ENCODE peak calls at places on chromosomes 5 and 9, in four cellular contexts. One of them, this sample, is unnamed.

GRCh38 chr5:157956271-157956885 is 97.4 kb upstream of the CLINT1 start:
- ATAC-seq in RWPE2: no peak
- ATAC-seq in CD8-positive, alpha-beta T cell: no peak
- ATAC-seq in psoas muscle: no peak
- ATAC-seq in this sample: peak; percentile 46

GRCh38 chr5:89279458-89280036 is 396.6 kb upstream of the MEF2C start:
- ATAC-seq in RWPE2: no peak
- ATAC-seq in CD8-positive, alpha-beta T cell: no peak
- ATAC-seq in psoas muscle: no peak
- ATAC-seq in this sample: no peak

GRCh38 chr5:177552839-177553455 is 1.4 kb downstream of the FAM193B start:
- ATAC-seq in RWPE2: peak; percentile 37
- ATAC-seq in CD8-positive, alpha-beta T cell: no peak
- ATAC-seq in psoas muscle: no peak
- ATAC-seq in this sample: no peak

GRCh38 chr9:134050726-134051125 is 17.1 kb downstream of the BRD3 start:
- ATAC-seq in RWPE2: no peak
- ATAC-seq in CD8-positive, alpha-beta T cell: no peak
- ATAC-seq in psoas muscle: no peak
- ATAC-seq in this sample: no peak

GRCh38 chr5:10856646-10857332 is 95.8 kb upstream of the DAP start:
- ATAC-seq in RWPE2: peak; percentile 46
- ATAC-seq in CD8-positive, alpha-beta T cell: no peak
- ATAC-seq in psoas muscle: no peak
- ATAC-seq in this sample: no peak

GRCh38 chr9:121359358-121360294 is 10.4 kb downstream of the STOM start:
- ATAC-seq in RWPE2: no peak
- ATAC-seq in CD8-positive, alpha-beta T cell: no peak
- ATAC-seq in psoas muscle: peak; percentile 74
- ATAC-seq in this sample: peak; percentile 54

GRCh38 chr5:963673-964531 is 44.7 kb upstream of the NKD2 start:
- ATAC-seq in RWPE2: no peak
- ATAC-seq in CD8-positive, alpha-beta T cell: peak; percentile 88
- ATAC-seq in psoas muscle: no peak
- ATAC-seq in this sample: peak; percentile 82

GRCh38 chr9:89122944-89123343 is 55.7 kb downstream of the SHC3 start:
- ATAC-seq in RWPE2: no peak
- ATAC-seq in CD8-positive, alpha-beta T cell: no peak
- ATAC-seq in psoas muscle: no peak
- ATAC-seq in this sample: no peak

GRCh38 chr5:60652206-60652605 is 47.8 kb downstream of the DEPDC1B start:
- ATAC-seq in RWPE2: peak; percentile 95
- ATAC-seq in CD8-positive, alpha-beta T cell: no peak
- ATAC-seq in psoas muscle: no peak
- ATAC-seq in this sample: no peak

GRCh38 chr5:122701640-122702523 is 73.0 kb upstream of the SNX2 start:
- ATAC-seq in RWPE2: no peak
- ATAC-seq in CD8-positive, alpha-beta T cell: no peak
- ATAC-seq in psoas muscle: no peak
- ATAC-seq in this sample: peak; percentile 91

GRCh38 chr9:92986175-92987110 is 39.1 kb downstream of the FGD3 start:
- ATAC-seq in RWPE2: no peak
- ATAC-seq in CD8-positive, alpha-beta T cell: peak; percentile 76
- ATAC-seq in psoas muscle: no peak
- ATAC-seq in this sample: no peak

GRCh38 chr9:32360983-32361673 is 23.3 kb upstream of the ACO1 start:
- ATAC-seq in RWPE2: no peak
- ATAC-seq in CD8-positive, alpha-beta T cell: no peak
- ATAC-seq in psoas muscle: no peak
- ATAC-seq in this sample: peak; percentile 37

GRCh38 chr5:172503925-172504730 is 49.8 kb upstream of the SH3PXD2B start:
- ATAC-seq in RWPE2: peak; percentile 29
- ATAC-seq in CD8-positive, alpha-beta T cell: no peak
- ATAC-seq in psoas muscle: no peak
- ATAC-seq in this sample: no peak

GRCh38 chr9:114121445-114122151 is 22.5 kb upstream of the KIF12 start:
- ATAC-seq in RWPE2: no peak
- ATAC-seq in CD8-positive, alpha-beta T cell: no peak
- ATAC-seq in psoas muscle: no peak
- ATAC-seq in this sample: no peak

GRCh38 chr9:129624168-129624759 is 1.7 kb upstream of the NTMT1 start:
- ATAC-seq in RWPE2: no peak
- ATAC-seq in CD8-positive, alpha-beta T cell: no peak
- ATAC-seq in psoas muscle: no peak
- ATAC-seq in this sample: peak; percentile 23

GRCh38 chr9:109156705-109157104 is 10.3 kb downstream of the FRRS1L start:
- ATAC-seq in RWPE2: no peak
- ATAC-seq in CD8-positive, alpha-beta T cell: no peak
- ATAC-seq in psoas muscle: no peak
- ATAC-seq in this sample: no peak

GRCh38 chr9:17824191-17824926 is 245.5 kb downstream of the SH3GL2 start:
- ATAC-seq in RWPE2: no peak
- ATAC-seq in CD8-positive, alpha-beta T cell: no peak
- ATAC-seq in psoas muscle: no peak
- ATAC-seq in this sample: no peak

GRCh38 chr9:2480255-2480837 is 141.2 kb upstream of the VLDLR start:
- ATAC-seq in RWPE2: no peak
- ATAC-seq in CD8-positive, alpha-beta T cell: no peak
- ATAC-seq in psoas muscle: no peak
- ATAC-seq in this sample: no peak

GRCh38 chr5:8726383-8727036 is 819.4 kb downstream of the SEMA5A start:
- ATAC-seq in RWPE2: no peak
- ATAC-seq in CD8-positive, alpha-beta T cell: no peak
- ATAC-seq in psoas muscle: no peak
- ATAC-seq in this sample: no peak

GRCh38 chr9:4690144-4690543 is 10.8 kb downstream of the CDC37L1 start:
- ATAC-seq in RWPE2: no peak
- ATAC-seq in CD8-positive, alpha-beta T cell: no peak
- ATAC-seq in psoas muscle: no peak
- ATAC-seq in this sample: peak; percentile 13

GRCh38 chr5:115096034-115096769 is 73.5 kb downstream of the TRIM36 start:
- ATAC-seq in RWPE2: no peak
- ATAC-seq in CD8-positive, alpha-beta T cell: no peak
- ATAC-seq in psoas muscle: no peak
- ATAC-seq in this sample: no peak

GRCh38 chr5:171992813-171993212 is 13.6 kb downstream of the FBXW11 start:
- ATAC-seq in RWPE2: no peak
- ATAC-seq in CD8-positive, alpha-beta T cell: no peak
- ATAC-seq in psoas muscle: no peak
- ATAC-seq in this sample: no peak

GRCh38 chr5:104967806-104968205 is 1405.2 kb upstream of the NUDT12 start:
- ATAC-seq in RWPE2: no peak
- ATAC-seq in CD8-positive, alpha-beta T cell: no peak
- ATAC-seq in psoas muscle: no peak
- ATAC-seq in this sample: no peak

GRCh38 chr9:107390319-107390718 is 99.2 kb downstream of the KLF4 start:
- ATAC-seq in RWPE2: no peak
- ATAC-seq in CD8-positive, alpha-beta T cell: no peak
- ATAC-seq in psoas muscle: no peak
- ATAC-seq in this sample: no peak

GRCh38 chr5:165630211-165630866 is 2124.9 kb downstream of the MAT2B start:
- ATAC-seq in RWPE2: peak; percentile 87
- ATAC-seq in CD8-positive, alpha-beta T cell: no peak
- ATAC-seq in psoas muscle: no peak
- ATAC-seq in this sample: no peak

GRCh38 chr5:153365547-153365946 is 124.9 kb upstream of the GRIA1 start:
- ATAC-seq in RWPE2: no peak
- ATAC-seq in CD8-positive, alpha-beta T cell: no peak
- ATAC-seq in psoas muscle: no peak
- ATAC-seq in this sample: no peak

GRCh38 chr5:125152036-125152435 is 405.6 kb upstream of the ZNF608 start:
- ATAC-seq in RWPE2: no peak
- ATAC-seq in CD8-positive, alpha-beta T cell: no peak
- ATAC-seq in psoas muscle: no peak
- ATAC-seq in this sample: no peak

GRCh38 chr9:113464286-113464660 is 746 bp downstream of the RGS3 start:
- ATAC-seq in RWPE2: no peak
- ATAC-seq in CD8-positive, alpha-beta T cell: no peak
- ATAC-seq in psoas muscle: no peak
- ATAC-seq in this sample: no peak

GRCh38 chr5:107980923-107981748 is 310.4 kb upstream of the EFNA5 start:
- ATAC-seq in RWPE2: no peak
- ATAC-seq in CD8-positive, alpha-beta T cell: no peak
- ATAC-seq in psoas muscle: no peak
- ATAC-seq in this sample: no peak

GRCh38 chr5:1786621-1787471 is 12.8 kb downstream of the MRPL36 start:
- ATAC-seq in RWPE2: no peak
- ATAC-seq in CD8-positive, alpha-beta T cell: no peak
- ATAC-seq in psoas muscle: no peak
- ATAC-seq in this sample: no peak

GRCh38 chr5:156920861-156921431 is 42.1 kb downstream of the TIMD4 start:
- ATAC-seq in RWPE2: no peak
- ATAC-seq in CD8-positive, alpha-beta T cell: no peak
- ATAC-seq in psoas muscle: no peak
- ATAC-seq in this sample: no peak